ENCODE peak calls at places on chromosomes 13 and 19, in eight cellular contexts. T is neural progenitor cell, K is tibial artery, I is MCF 10A, G is glutamatergic neuron, N is fibroblast of mammary gland, X is WTC11, B is Peyer's patch. L is an unnamed sample.

GRCh38 chr19:33390120-33390907 is 16.8 kb downstream of the CEBPG start:
- DNase-seq in T (no peak), K (peak), I (peak), G (no peak), N (peak), X (no peak), B (peak), L (no peak)

GRCh38 chr13:77372275-77372674 is 45.4 kb upstream of the MYCBP2 start:
- DNase-seq in T (no peak), K (no peak), I (no peak), G (no peak), N (peak), X (no peak), B (no peak), L (no peak)

GRCh38 chr19:58009666-58010301 is 7.2 kb upstream of the ZNF606 start:
- DNase-seq in T (peak), K (peak), I (peak), G (peak), N (peak), X (peak), B (peak), L (peak)

GRCh38 chr13:26280295-26280694 is 26.4 kb downstream of the CDK8 start:
- DNase-seq in T (no peak), K (no peak), I (peak), G (no peak), N (peak), X (no peak), B (no peak), L (no peak)

GRCh38 chr13:30581582-30581981 is 36.1 kb upstream of the USPL1 start:
- DNase-seq in T (peak), K (no peak), I (peak), G (no peak), N (peak), X (no peak), B (no peak), L (peak)

GRCh38 chr19:8371011-8371804 is 7.3 kb downstream of the ANGPTL4 start:
- DNase-seq in T (no peak), K (no peak), I (no peak), G (no peak), N (no peak), X (no peak), B (no peak), L (no peak)

GRCh38 chr19:43354305-43354627 is 780 bp downstream of the CD177 start:
- DNase-seq in T (peak), K (no peak), I (no peak), G (peak), N (no peak), X (peak), B (no peak), L (no peak)

GRCh38 chr13:73451120-73452029 is 392.6 kb downstream of the KLF5 start:
- DNase-seq in T (no peak), K (no peak), I (no peak), G (no peak), N (no peak), X (no peak), B (peak), L (no peak)

GRCh38 chr13:37383066-37383465 is 215.5 kb downstream of the POSTN start:
- DNase-seq in T (peak), K (no peak), I (no peak), G (no peak), N (no peak), X (no peak), B (no peak), L (no peak)

GRCh38 chr19:14519860-14520407 is 1.7 kb upstream of the DNAJB1 start:
- DNase-seq in T (no peak), K (no peak), I (no peak), G (no peak), N (peak), X (no peak), B (no peak), L (peak)

GRCh38 chr13:50589139-50589538 is 254.4 kb downstream of the DLEU7 start:
- DNase-seq in T (no peak), K (no peak), I (peak), G (no peak), N (peak), X (no peak), B (no peak), L (peak)

GRCh38 chr13:99883805-99884204 is 87.8 kb downstream of the ZIC5 start:
- DNase-seq in T (no peak), K (no peak), I (no peak), G (no peak), N (no peak), X (no peak), B (no peak), L (no peak)

GRCh38 chr13:59787679-59788078 is 376.0 kb downstream of the DIAPH3 start:
- DNase-seq in T (peak), K (no peak), I (no peak), G (no peak), N (no peak), X (no peak), B (no peak), L (no peak)

GRCh38 chr13:78022164-78022877 is 103.7 kb upstream of the EDNRB start:
- DNase-seq in T (no peak), K (no peak), I (peak), G (no peak), N (peak), X (no peak), B (peak), L (peak)

GRCh38 chr13:33508060-33508459 is 222.5 kb upstream of the STARD13 start:
- DNase-seq in T (no peak), K (no peak), I (no peak), G (no peak), N (no peak), X (no peak), B (no peak), L (no peak)

GRCh38 chr19:42441047-42441440 is 1.7 kb downstream of the CXCL17 start:
- DNase-seq in T (no peak), K (no peak), I (no peak), G (no peak), N (no peak), X (no peak), B (no peak), L (peak)

GRCh38 chr13:76822691-76823267 is 63.4 kb downstream of the KCTD12 start:
- DNase-seq in T (no peak), K (no peak), I (peak), G (no peak), N (peak), X (no peak), B (no peak), L (no peak)

GRCh38 chr13:111202149-111202548 is 87.0 kb downstream of the ARHGEF7 start:
- DNase-seq in T (no peak), K (no peak), I (no peak), G (no peak), N (no peak), X (no peak), B (no peak), L (no peak)

GRCh38 chr19:2507109-2507508 is 31.2 kb downstream of the GADD45B start:
- DNase-seq in T (no peak), K (no peak), I (peak), G (peak), N (peak), X (no peak), B (peak), L (peak)

GRCh38 chr13:113051641-113052040 is 54.0 kb upstream of the F7 start:
- DNase-seq in T (no peak), K (no peak), I (no peak), G (peak), N (no peak), X (no peak), B (no peak), L (no peak)

GRCh38 chr13:54210397-54211050 is 1181.9 kb downstream of the OLFM4 start:
- DNase-seq in T (peak), K (no peak), I (peak), G (no peak), N (no peak), X (no peak), B (no peak), L (no peak)

GRCh38 chr13:39540929-39541605 is 61.9 kb downstream of the LHFPL6 start:
- DNase-seq in T (no peak), K (no peak), I (no peak), G (no peak), N (no peak), X (no peak), B (no peak), L (no peak)

GRCh38 chr13:106213028-106213427 is 322.4 kb downstream of the EFNB2 start:
- DNase-seq in T (peak), K (no peak), I (no peak), G (no peak), N (no peak), X (no peak), B (no peak), L (no peak)

GRCh38 chr13:97004886-97005285 is 10.6 kb upstream of the OXGR1 start:
- DNase-seq in T (no peak), K (no peak), I (no peak), G (no peak), N (no peak), X (no peak), B (no peak), L (no peak)

GRCh38 chr19:279231-279630 is 12.0 kb downstream of the PLPP2 start:
- DNase-seq in T (no peak), K (no peak), I (no peak), G (no peak), N (no peak), X (no peak), B (no peak), L (no peak)

GRCh38 chr13:112073245-112074138 is 6.5 kb downstream of the SOX1 start:
- DNase-seq in T (peak), K (no peak), I (no peak), G (peak), N (no peak), X (peak), B (no peak), L (no peak)

GRCh38 chr19:41584260-41584810 is 8.4 kb downstream of the CEACAM21 start:
- DNase-seq in T (no peak), K (no peak), I (no peak), G (no peak), N (no peak), X (no peak), B (no peak), L (no peak)

GRCh38 chr19:8209111-8209964 is at the start of gene CERS4:
- DNase-seq in T (peak), K (peak), I (no peak), G (peak), N (no peak), X (peak), B (peak), L (peak)

GRCh38 chr19:42531313-42531712 is 3.0 kb upstream of the CEACAM1 start:
- DNase-seq in T (no peak), K (no peak), I (no peak), G (no peak), N (no peak), X (no peak), B (no peak), L (peak)

GRCh38 chr19:42176990-42177685 is 40.3 kb downstream of the DEDD2 start:
- DNase-seq in T (peak), K (peak), I (peak), G (peak), N (peak), X (peak), B (peak), L (peak)

GRCh38 chr19:19627716-19628498 is at the start of gene LPAR2:
- DNase-seq in T (peak), K (no peak), I (peak), G (peak), N (no peak), X (peak), B (peak), L (peak)

DNA sequence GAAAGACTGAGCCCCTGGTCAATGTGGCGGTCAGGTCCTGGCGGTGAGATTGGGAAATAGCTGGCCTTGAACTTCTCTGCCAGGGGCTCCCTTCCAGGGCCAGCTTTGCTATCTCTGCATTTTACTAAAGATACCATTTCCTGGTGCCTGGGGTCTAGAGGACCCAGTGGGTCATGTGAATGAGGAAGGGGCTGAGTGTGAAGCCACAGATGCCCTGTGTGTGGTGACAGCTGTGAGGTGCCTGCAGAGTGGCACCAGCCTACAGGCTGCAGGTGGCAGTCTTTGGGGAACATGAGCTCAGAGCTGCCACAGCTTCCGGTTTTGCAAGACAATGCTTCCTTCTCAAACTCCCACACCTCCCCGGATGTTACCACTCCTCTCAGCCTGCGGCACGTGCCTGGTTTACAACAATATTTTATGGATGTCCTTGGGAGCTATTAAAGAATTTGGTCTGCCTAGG is 5.2 kb upstream of the MLNR start:
- DNase-seq in T (no peak), K (no peak), I (peak), G (no peak), N (no peak), X (peak), B (peak), L (peak)
- TF ChIP-seq CTCF in T (no peak), K (no peak), I (no peak), G (no peak), N (no peak), X (no peak), B (no peak), L (no peak)

GRCh38 chr13:44573790-44574465 is 2.2 kb downstream of the TSC22D1 start:
- DNase-seq in T (peak), K (no peak), I (peak), G (peak), N (peak), X (no peak), B (no peak), L (peak)
- TF ChIP-seq CTCF in T (peak), K (peak), I (peak), G (peak), N (peak), X (no peak), B (no peak), L (no peak)

GRCh38 chr19:4297901-4298771 is 4.1 kb downstream of the TMIGD2 start:
- DNase-seq in T (peak), K (no peak), I (no peak), G (no peak), N (no peak), X (peak), B (no peak), L (peak)
- TF ChIP-seq CTCF in T (peak), K (no peak), I (no peak), G (no peak), N (no peak), X (no peak), B (no peak), L (no peak)

GRCh38 chr13:86464193-86464592 is 665.0 kb upstream of the SLITRK6 start:
- DNase-seq in T (peak), K (no peak), I (peak), G (no peak), N (no peak), X (no peak), B (no peak), L (no peak)
- TF ChIP-seq CTCF in T (peak), K (no peak), I (peak), G (peak), N (no peak), X (no peak), B (no peak), L (no peak)

DNA sequence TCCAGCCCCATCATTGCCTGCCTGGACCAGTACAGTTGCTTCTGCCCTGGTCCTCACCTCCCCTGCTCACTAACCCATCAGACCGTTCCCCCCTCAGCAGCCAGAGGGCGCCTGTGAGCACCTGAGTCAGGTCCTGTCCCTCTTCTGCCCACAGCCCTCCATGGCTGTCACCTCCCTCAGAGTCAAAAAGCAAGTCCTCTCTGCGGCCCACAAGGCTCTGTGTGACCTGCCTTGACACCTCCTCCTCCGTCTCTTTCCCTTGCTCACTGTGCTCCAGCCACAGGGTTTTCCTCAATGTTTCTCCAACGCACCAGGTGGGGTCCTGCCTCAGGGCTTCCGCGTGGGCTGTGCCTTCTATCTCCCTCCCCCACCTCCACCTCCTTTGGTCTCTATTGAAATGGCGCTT is 29.4 kb upstream of the PTPRS start:
- DNase-seq in T (peak), K (no peak), I (peak), G (peak), N (peak), X (peak), B (peak), L (peak)
- TF ChIP-seq CTCF in T (peak), K (no peak), I (peak), G (peak), N (peak), X (peak), B (no peak), L (peak)

DNA sequence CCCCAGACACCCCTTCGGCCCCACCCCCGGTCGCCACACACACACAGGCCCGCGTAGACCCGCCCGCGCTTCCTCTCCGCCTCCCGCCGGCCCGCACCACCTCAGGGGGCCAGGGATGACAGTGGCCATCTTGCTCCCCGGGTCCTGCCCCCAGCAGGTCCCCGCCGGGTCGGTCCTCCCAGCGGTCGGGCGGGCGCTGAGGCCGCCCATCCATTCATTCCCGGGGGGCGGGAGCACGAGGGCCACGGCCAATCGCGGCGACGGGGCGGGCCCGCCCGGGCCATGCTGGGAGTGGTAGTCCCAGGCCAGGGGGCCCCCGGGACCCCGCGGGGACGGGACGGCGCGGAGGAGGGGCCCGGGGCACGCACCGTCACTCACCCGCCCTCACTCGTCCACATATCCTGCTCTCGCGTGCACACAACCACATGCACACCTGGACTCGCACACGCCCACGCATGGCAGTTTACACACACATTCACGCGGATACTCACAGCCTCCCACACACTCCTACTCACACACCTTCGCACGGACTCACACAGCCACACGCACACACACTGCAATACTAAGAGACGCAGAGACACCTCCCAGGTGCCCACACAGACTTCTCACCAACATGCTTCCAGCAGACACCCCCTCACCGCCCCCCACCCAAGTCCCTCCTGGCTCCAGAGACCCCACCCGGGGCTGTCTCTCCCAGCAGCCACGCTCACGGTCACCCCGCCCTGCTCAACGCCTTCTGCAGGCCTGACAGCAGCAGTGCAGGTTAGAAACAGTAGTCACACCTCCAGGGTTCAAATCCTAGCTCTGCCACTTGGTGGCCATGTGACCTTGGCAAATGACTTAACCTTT is at the start of gene DPF1:
- DNase-seq in T (peak), K (no peak), I (peak), G (peak), N (peak), X (peak), B (no peak), L (peak)
- TF ChIP-seq CTCF in T (peak), K (no peak), I (peak), G (peak), N (no peak), X (no peak), B (no peak), L (peak)

GRCh38 chr19:13024126-13024957 is 29.1 kb downstream of the NFIX start:
- DNase-seq in T (peak), K (no peak), I (no peak), G (no peak), N (no peak), X (no peak), B (no peak), L (no peak)

GRCh38 chr19:13022859-13023636 is 27.8 kb downstream of the NFIX start:
- DNase-seq in T (peak), K (peak), I (peak), G (no peak), N (peak), X (peak), B (peak), L (peak)

GRCh38 chr19:13023666-13024065 is 28.4 kb downstream of the NFIX start:
- DNase-seq in T (no peak), K (no peak), I (no peak), G (no peak), N (no peak), X (no peak), B (no peak), L (no peak)

GRCh38 chr19:13020002-13020414 is 24.7 kb downstream of the NFIX start:
- DNase-seq in T (peak), K (no peak), I (no peak), G (no peak), N (peak), X (peak), B (no peak), L (no peak)

DNA sequence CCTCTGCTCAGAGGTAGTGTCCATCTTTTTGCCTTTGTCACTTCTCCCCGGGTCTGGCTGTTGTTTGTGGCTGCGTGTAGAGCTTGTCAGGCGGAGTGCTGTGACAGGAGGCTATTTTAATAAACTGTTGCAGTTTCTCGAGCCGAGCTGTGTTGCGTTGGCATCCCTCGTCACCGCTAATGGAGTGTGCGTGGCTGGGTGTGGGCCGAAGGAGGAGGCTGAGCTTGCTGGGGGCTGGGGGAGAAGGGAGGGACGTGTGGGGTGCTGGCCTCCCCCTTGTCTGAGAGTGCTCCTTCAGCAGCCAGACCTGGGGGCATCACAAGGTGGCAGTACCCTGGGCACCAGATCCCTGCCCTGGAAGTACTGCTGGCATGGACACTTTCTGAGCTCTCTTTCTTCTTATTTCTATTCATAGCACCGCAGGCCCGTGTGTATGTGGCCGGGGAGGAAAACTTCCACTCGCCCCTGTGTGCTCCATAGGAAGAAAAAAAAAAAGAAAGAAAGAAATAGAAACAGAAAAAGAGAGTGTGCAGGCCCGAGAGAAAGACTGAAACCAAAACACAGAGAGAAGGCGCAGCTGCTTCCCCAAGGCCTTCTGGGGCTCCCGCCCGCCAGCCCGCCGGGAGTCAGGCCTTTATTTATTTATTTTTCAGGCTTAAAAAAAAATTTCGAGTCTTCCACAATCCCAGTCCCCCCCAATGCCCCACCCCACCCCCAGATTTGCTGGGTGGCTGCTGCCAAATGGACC is 27.0 kb downstream of the NFIX start:
- DNase-seq in T (no peak), K (peak), I (no peak), G (no peak), N (peak), X (no peak), B (no peak), L (no peak)
- TF ChIP-seq CTCF in T (no peak), K (no peak), I (no peak), G (no peak), N (no peak), X (no peak), B (no peak), L (no peak)

GRCh38 chr19:47757617-47758432 is 12.5 kb downstream of the NOP53 start:
- DNase-seq in T (no peak), K (no peak), I (no peak), G (no peak), N (no peak), X (no peak), B (peak), L (no peak)

GRCh38 chr19:47760632-47760999 is 15.3 kb downstream of the NOP53 start:
- DNase-seq in T (no peak), K (no peak), I (no peak), G (no peak), N (no peak), X (no peak), B (no peak), L (no peak)

GRCh38 chr19:47756627-47756929 is 11.2 kb downstream of the NOP53 start:
- DNase-seq in T (no peak), K (no peak), I (no peak), G (no peak), N (no peak), X (no peak), B (no peak), L (no peak)

GRCh38 chr19:47756953-47757608 is 11.7 kb downstream of the NOP53 start:
- DNase-seq in T (no peak), K (no peak), I (no peak), G (no peak), N (no peak), X (no peak), B (peak), L (no peak)

GRCh38 chr19:47758433-47758784 is 13.1 kb downstream of the NOP53 start:
- DNase-seq in T (no peak), K (no peak), I (no peak), G (no peak), N (no peak), X (no peak), B (no peak), L (no peak)
- TF ChIP-seq CTCF in T (no peak), K (no peak), I (no peak), G (no peak), N (no peak), X (no peak), B (no peak), L (no peak)

L was measured in activated CD8-positive, alpha-beta T cell treated with anti-CD3 and anti-CD28 coated beads for 36 hours.